ENCODE peak calls at places on chromosomes 16 and 17, in seven cellular contexts. One of them, this sample, is unnamed.

GRCh38 chr16:11398851-11399250 is 53.6 kb downstream of the RMI2 start:
- DNase-seq in adrenal gland: no peak
- DNase-seq in NCI-H1092 treated with DMSO at 0.1 percent for 48 hours: no peak
- DNase-seq in effector CD4-positive, alpha-beta T cell: no peak
- DNase-seq in NCI-H1105 treated with DMSO at 0.1 percent for 48 hours: no peak
- DNase-seq in prostate gland: no peak
- DNase-seq in stimulated activated CD8-positive, alpha-beta memory T cell treated with anti-CD3 and anti-CD28 coated beads, Interleukin-7, amount 100 ng/mL, for 1 hour: no peak
- DNase-seq in this sample: peak; percentile 11

GRCh38 chr17:34584805-34585416 is 5.5 kb downstream of the TMEM132E start:
- DNase-seq in adrenal gland: no peak
- DNase-seq in NCI-H1092 treated with DMSO at 0.1 percent for 48 hours: peak; percentile 34
- DNase-seq in effector CD4-positive, alpha-beta T cell: no peak
- DNase-seq in NCI-H1105 treated with DMSO at 0.1 percent for 48 hours: peak; percentile 12
- DNase-seq in prostate gland: no peak
- DNase-seq in stimulated activated CD8-positive, alpha-beta memory T cell treated with anti-CD3 and anti-CD28 coated beads, Interleukin-7, amount 100 ng/mL, for 1 hour: no peak
- DNase-seq in this sample: no peak

GRCh38 chr16:12063435-12063834 is 86.9 kb downstream of the SNX29 start:
- DNase-seq in adrenal gland: no peak
- DNase-seq in NCI-H1092 treated with DMSO at 0.1 percent for 48 hours: no peak
- DNase-seq in effector CD4-positive, alpha-beta T cell: no peak
- DNase-seq in NCI-H1105 treated with DMSO at 0.1 percent for 48 hours: no peak
- DNase-seq in prostate gland: no peak
- DNase-seq in stimulated activated CD8-positive, alpha-beta memory T cell treated with anti-CD3 and anti-CD28 coated beads, Interleukin-7, amount 100 ng/mL, for 1 hour: no peak
- DNase-seq in this sample: no peak

GRCh38 chr17:51640108-51640622 is 379.8 kb downstream of the UTP18 start:
- DNase-seq in adrenal gland: no peak
- DNase-seq in NCI-H1092 treated with DMSO at 0.1 percent for 48 hours: no peak
- DNase-seq in effector CD4-positive, alpha-beta T cell: no peak
- DNase-seq in NCI-H1105 treated with DMSO at 0.1 percent for 48 hours: no peak
- DNase-seq in prostate gland: no peak
- DNase-seq in stimulated activated CD8-positive, alpha-beta memory T cell treated with anti-CD3 and anti-CD28 coated beads, Interleukin-7, amount 100 ng/mL, for 1 hour: no peak
- DNase-seq in this sample: no peak

GRCh38 chr16:57533618-57534336 is 2.6 kb downstream of the CCDC102A start:
- DNase-seq in adrenal gland: no peak
- DNase-seq in NCI-H1092 treated with DMSO at 0.1 percent for 48 hours: no peak
- DNase-seq in effector CD4-positive, alpha-beta T cell: peak; percentile 26
- DNase-seq in NCI-H1105 treated with DMSO at 0.1 percent for 48 hours: no peak
- DNase-seq in prostate gland: no peak
- DNase-seq in stimulated activated CD8-positive, alpha-beta memory T cell treated with anti-CD3 and anti-CD28 coated beads, Interleukin-7, amount 100 ng/mL, for 1 hour: no peak
- DNase-seq in this sample: no peak

GRCh38 chr17:58785097-58785496 is 29.4 kb downstream of the PPM1E start:
- DNase-seq in adrenal gland: no peak
- DNase-seq in NCI-H1092 treated with DMSO at 0.1 percent for 48 hours: no peak
- DNase-seq in effector CD4-positive, alpha-beta T cell: no peak
- DNase-seq in NCI-H1105 treated with DMSO at 0.1 percent for 48 hours: no peak
- DNase-seq in prostate gland: no peak
- DNase-seq in stimulated activated CD8-positive, alpha-beta memory T cell treated with anti-CD3 and anti-CD28 coated beads, Interleukin-7, amount 100 ng/mL, for 1 hour: no peak
- DNase-seq in this sample: no peak

GRCh38 chr16:74667215-74667765 is 613 bp upstream of the RFWD3 start:
- DNase-seq in adrenal gland: peak; percentile 32
- DNase-seq in NCI-H1092 treated with DMSO at 0.1 percent for 48 hours: peak; percentile 41
- DNase-seq in effector CD4-positive, alpha-beta T cell: peak; percentile 5
- DNase-seq in NCI-H1105 treated with DMSO at 0.1 percent for 48 hours: no peak
- DNase-seq in prostate gland: no peak
- DNase-seq in stimulated activated CD8-positive, alpha-beta memory T cell treated with anti-CD3 and anti-CD28 coated beads, Interleukin-7, amount 100 ng/mL, for 1 hour: no peak
- DNase-seq in this sample: peak; percentile 54

GRCh38 chr17:75526555-75527270 is 1.2 kb downstream of the LLGL2 start:
- DNase-seq in adrenal gland: no peak
- DNase-seq in NCI-H1092 treated with DMSO at 0.1 percent for 48 hours: no peak
- DNase-seq in effector CD4-positive, alpha-beta T cell: no peak
- DNase-seq in NCI-H1105 treated with DMSO at 0.1 percent for 48 hours: no peak
- DNase-seq in prostate gland: no peak
- DNase-seq in stimulated activated CD8-positive, alpha-beta memory T cell treated with anti-CD3 and anti-CD28 coated beads, Interleukin-7, amount 100 ng/mL, for 1 hour: no peak
- DNase-seq in this sample: no peak

GRCh38 chr17:78665952-78666920 is 89.0 kb upstream of the DNAH17 start:
- DNase-seq in adrenal gland: peak; percentile 79
- DNase-seq in NCI-H1092 treated with DMSO at 0.1 percent for 48 hours: no peak
- DNase-seq in effector CD4-positive, alpha-beta T cell: peak; percentile 51
- DNase-seq in NCI-H1105 treated with DMSO at 0.1 percent for 48 hours: no peak
- DNase-seq in prostate gland: no peak
- DNase-seq in stimulated activated CD8-positive, alpha-beta memory T cell treated with anti-CD3 and anti-CD28 coated beads, Interleukin-7, amount 100 ng/mL, for 1 hour: no peak
- DNase-seq in this sample: peak; percentile 51

GRCh38 chr16:84603115-84603816 is 14.6 kb downstream of the COTL1 start:
- DNase-seq in adrenal gland: peak; percentile 94
- DNase-seq in NCI-H1092 treated with DMSO at 0.1 percent for 48 hours: peak; percentile 29
- DNase-seq in effector CD4-positive, alpha-beta T cell: no peak
- DNase-seq in NCI-H1105 treated with DMSO at 0.1 percent for 48 hours: no peak
- DNase-seq in prostate gland: no peak
- DNase-seq in stimulated activated CD8-positive, alpha-beta memory T cell treated with anti-CD3 and anti-CD28 coated beads, Interleukin-7, amount 100 ng/mL, for 1 hour: no peak
- DNase-seq in this sample: peak; percentile 87

GRCh38 chr16:57572978-57573733 is 30.7 kb downstream of the ADGRG5 start:
- DNase-seq in adrenal gland: no peak
- DNase-seq in NCI-H1092 treated with DMSO at 0.1 percent for 48 hours: no peak
- DNase-seq in effector CD4-positive, alpha-beta T cell: no peak
- DNase-seq in NCI-H1105 treated with DMSO at 0.1 percent for 48 hours: no peak
- DNase-seq in prostate gland: no peak
- DNase-seq in stimulated activated CD8-positive, alpha-beta memory T cell treated with anti-CD3 and anti-CD28 coated beads, Interleukin-7, amount 100 ng/mL, for 1 hour: no peak
- DNase-seq in this sample: no peak

GRCh38 chr16:25135239-25135878 is 23.8 kb downstream of the LCMT1 start:
- DNase-seq in adrenal gland: no peak
- DNase-seq in NCI-H1092 treated with DMSO at 0.1 percent for 48 hours: peak; percentile 67
- DNase-seq in effector CD4-positive, alpha-beta T cell: no peak
- DNase-seq in NCI-H1105 treated with DMSO at 0.1 percent for 48 hours: no peak
- DNase-seq in prostate gland: no peak
- DNase-seq in stimulated activated CD8-positive, alpha-beta memory T cell treated with anti-CD3 and anti-CD28 coated beads, Interleukin-7, amount 100 ng/mL, for 1 hour: no peak
- DNase-seq in this sample: no peak

GRCh38 chr17:79003661-79004411 is 5.7 kb downstream of the CANT1 start:
- DNase-seq in adrenal gland: no peak
- DNase-seq in NCI-H1092 treated with DMSO at 0.1 percent for 48 hours: no peak
- DNase-seq in effector CD4-positive, alpha-beta T cell: no peak
- DNase-seq in NCI-H1105 treated with DMSO at 0.1 percent for 48 hours: no peak
- DNase-seq in prostate gland: no peak
- DNase-seq in stimulated activated CD8-positive, alpha-beta memory T cell treated with anti-CD3 and anti-CD28 coated beads, Interleukin-7, amount 100 ng/mL, for 1 hour: no peak
- DNase-seq in this sample: no peak

GRCh38 chr16:87806608-87807546 is 41.1 kb upstream of the KLHDC4 start:
- DNase-seq in adrenal gland: peak; percentile 26
- DNase-seq in NCI-H1092 treated with DMSO at 0.1 percent for 48 hours: peak; percentile 78
- DNase-seq in effector CD4-positive, alpha-beta T cell: no peak
- DNase-seq in NCI-H1105 treated with DMSO at 0.1 percent for 48 hours: peak; percentile 87
- DNase-seq in prostate gland: peak; percentile 24
- DNase-seq in stimulated activated CD8-positive, alpha-beta memory T cell treated with anti-CD3 and anti-CD28 coated beads, Interleukin-7, amount 100 ng/mL, for 1 hour: no peak
- DNase-seq in this sample: peak; percentile 80

GRCh38 chr17:57943645-57944044 is 11.6 kb downstream of the CUEDC1 start:
- DNase-seq in adrenal gland: no peak
- DNase-seq in NCI-H1092 treated with DMSO at 0.1 percent for 48 hours: no peak
- DNase-seq in effector CD4-positive, alpha-beta T cell: no peak
- DNase-seq in NCI-H1105 treated with DMSO at 0.1 percent for 48 hours: no peak
- DNase-seq in prostate gland: no peak
- DNase-seq in stimulated activated CD8-positive, alpha-beta memory T cell treated with anti-CD3 and anti-CD28 coated beads, Interleukin-7, amount 100 ng/mL, for 1 hour: no peak
- DNase-seq in this sample: no peak

GRCh38 chr17:80145076-80146075 is 1.6 kb downstream of the EIF4A3 start:
- DNase-seq in adrenal gland: no peak
- DNase-seq in NCI-H1092 treated with DMSO at 0.1 percent for 48 hours: peak; percentile 9
- DNase-seq in effector CD4-positive, alpha-beta T cell: no peak
- DNase-seq in NCI-H1105 treated with DMSO at 0.1 percent for 48 hours: no peak
- DNase-seq in prostate gland: no peak
- DNase-seq in stimulated activated CD8-positive, alpha-beta memory T cell treated with anti-CD3 and anti-CD28 coated beads, Interleukin-7, amount 100 ng/mL, for 1 hour: no peak
- DNase-seq in this sample: no peak

GRCh38 chr17:2395258-2396170 is 5.3 kb downstream of the MNT start:
- DNase-seq in adrenal gland: peak; percentile 60
- DNase-seq in NCI-H1092 treated with DMSO at 0.1 percent for 48 hours: peak; percentile 11
- DNase-seq in effector CD4-positive, alpha-beta T cell: no peak
- DNase-seq in NCI-H1105 treated with DMSO at 0.1 percent for 48 hours: no peak
- DNase-seq in prostate gland: peak; percentile 65
- DNase-seq in stimulated activated CD8-positive, alpha-beta memory T cell treated with anti-CD3 and anti-CD28 coated beads, Interleukin-7, amount 100 ng/mL, for 1 hour: no peak
- DNase-seq in this sample: peak; percentile 54

GRCh38 chr16:86935323-86935669 is 356.9 kb downstream of the FOXL1 start:
- DNase-seq in adrenal gland: no peak
- DNase-seq in NCI-H1092 treated with DMSO at 0.1 percent for 48 hours: no peak
- DNase-seq in effector CD4-positive, alpha-beta T cell: no peak
- DNase-seq in NCI-H1105 treated with DMSO at 0.1 percent for 48 hours: no peak
- DNase-seq in prostate gland: no peak
- DNase-seq in stimulated activated CD8-positive, alpha-beta memory T cell treated with anti-CD3 and anti-CD28 coated beads, Interleukin-7, amount 100 ng/mL, for 1 hour: no peak
- DNase-seq in this sample: no peak

GRCh38 chr16:73151225-73151624 is 103.3 kb upstream of the ZFHX3 start:
- DNase-seq in adrenal gland: no peak
- DNase-seq in NCI-H1092 treated with DMSO at 0.1 percent for 48 hours: no peak
- DNase-seq in effector CD4-positive, alpha-beta T cell: no peak
- DNase-seq in NCI-H1105 treated with DMSO at 0.1 percent for 48 hours: no peak
- DNase-seq in prostate gland: no peak
- DNase-seq in stimulated activated CD8-positive, alpha-beta memory T cell treated with anti-CD3 and anti-CD28 coated beads, Interleukin-7, amount 100 ng/mL, for 1 hour: no peak
- DNase-seq in this sample: no peak